ENCODE peak calls at places on chromosomes 11 and 22, in seven cellular contexts. S is adrenal gland, Y is testis, E is heart left ventricle, W is uterus, P is suprapubic skin, R is K562. I is an unnamed sample.

GRCh38 chr22:46035742-46036557 is 59.0 kb upstream of the WNT7B start:
- DNase-seq in S (peak; percentile 99), Y (peak; percentile 100), E (peak; percentile 100), W (peak; percentile 100), P (peak; percentile 99), R (peak; percentile 97), I (peak; percentile 99)

GRCh38 chr22:23685205-23685784 is 5.5 kb upstream of the RGL4 start:
- DNase-seq in S (peak; percentile 59), Y (peak; percentile 13), E (no peak), W (peak; percentile 4), P (no peak), R (peak; percentile 28), I (peak; percentile 37)

GRCh38 chr11:43556269-43556668 is 124.3 kb upstream of the HSD17B12 start:
- DNase-seq in S (no peak), Y (peak; percentile 56), E (no peak), W (no peak), P (no peak), R (no peak), I (no peak)

GRCh38 chr22:39230261-39231196 is 14.3 kb downstream of the PDGFB start:
- DNase-seq in S (no peak), Y (no peak), E (peak; percentile 40), W (no peak), P (no peak), R (no peak), I (no peak)

GRCh38 chr11:114366331-114367243 is 33.7 kb downstream of the C11orf71 start:
- DNase-seq in S (no peak), Y (no peak), E (no peak), W (no peak), P (no peak), R (no peak), I (no peak)

GRCh38 chr22:18062421-18062820 is 15.4 kb upstream of the PEX26 start:
- DNase-seq in S (no peak), Y (no peak), E (no peak), W (no peak), P (no peak), R (no peak), I (no peak)

GRCh38 chr11:933002-933820 is 7.5 kb downstream of the AP2A2 start:
- DNase-seq in S (no peak), Y (no peak), E (no peak), W (no peak), P (no peak), R (no peak), I (no peak)

GRCh38 chr11:34044664-34045485 is 6.7 kb upstream of the CAPRIN1 start:
- DNase-seq in S (peak; percentile 47), Y (no peak), E (no peak), W (no peak), P (no peak), R (peak; percentile 54), I (no peak)

GRCh38 chr11:130431806-130432205 is 3.4 kb upstream of the ADAMTS8 start:
- DNase-seq in S (no peak), Y (no peak), E (no peak), W (no peak), P (no peak), R (no peak), I (no peak)

GRCh38 chr11:65793625-65794400 is 7.0 kb downstream of the OVOL1 start:
- DNase-seq in S (no peak), Y (no peak), E (no peak), W (no peak), P (no peak), R (no peak), I (no peak)

GRCh38 chr11:48019597-48019996 is 39.2 kb downstream of the PTPRJ start:
- DNase-seq in S (no peak), Y (no peak), E (no peak), W (no peak), P (no peak), R (no peak), I (no peak)

GRCh38 chr11:48019230-48019584 is 38.8 kb downstream of the PTPRJ start:
- DNase-seq in S (no peak), Y (no peak), E (no peak), W (no peak), P (no peak), R (no peak), I (no peak)

GRCh38 chr11:48022445-48022844 is 42.1 kb downstream of the PTPRJ start:
- DNase-seq in S (no peak), Y (no peak), E (no peak), W (no peak), P (no peak), R (no peak), I (no peak)

GRCh38 chr11:48018561-48019229 is 38.3 kb downstream of the PTPRJ start:
- DNase-seq in S (no peak), Y (no peak), E (no peak), W (no peak), P (no peak), R (no peak), I (no peak)

DNA sequence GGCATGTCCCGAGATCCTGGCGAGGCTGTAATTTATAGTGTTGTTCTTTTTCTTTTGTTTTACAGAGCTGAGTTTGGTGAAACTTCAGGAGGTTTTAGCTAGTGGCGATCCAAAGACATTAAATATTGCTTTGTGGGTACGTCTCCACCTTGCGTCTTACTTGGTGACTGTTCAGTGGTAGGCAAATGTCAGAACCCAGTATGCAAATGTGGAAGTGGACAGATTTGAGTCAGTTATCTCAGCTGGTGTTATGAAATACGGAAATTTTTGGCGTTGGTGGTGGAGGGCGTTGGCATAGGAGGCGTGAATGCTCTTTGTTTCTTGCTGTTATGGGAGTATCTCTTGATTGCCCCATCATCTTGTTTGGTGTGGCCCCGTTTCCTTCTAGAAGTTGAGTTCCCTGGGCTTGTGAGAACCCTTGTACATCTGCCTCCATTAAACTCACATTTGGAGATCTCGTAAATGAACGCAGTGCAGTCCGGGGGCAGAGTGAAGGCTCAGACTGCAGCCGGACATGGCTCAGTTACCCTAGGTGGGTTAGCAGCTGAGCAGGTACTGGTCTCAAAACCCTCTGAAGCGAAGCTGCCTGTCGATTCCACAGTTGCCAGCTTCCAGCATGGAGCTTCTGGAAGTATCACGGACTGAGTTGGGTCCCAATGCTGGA is 39.9 kb downstream of the PTPRJ start:
- DNase-seq in S (no peak), Y (no peak), E (no peak), W (no peak), P (no peak), R (no peak), I (no peak)
- TF ChIP-seq POLR2A in S (no peak), Y (no peak), E (no peak), W (no peak), P (no peak), R (no peak), I (no peak)

DNA sequence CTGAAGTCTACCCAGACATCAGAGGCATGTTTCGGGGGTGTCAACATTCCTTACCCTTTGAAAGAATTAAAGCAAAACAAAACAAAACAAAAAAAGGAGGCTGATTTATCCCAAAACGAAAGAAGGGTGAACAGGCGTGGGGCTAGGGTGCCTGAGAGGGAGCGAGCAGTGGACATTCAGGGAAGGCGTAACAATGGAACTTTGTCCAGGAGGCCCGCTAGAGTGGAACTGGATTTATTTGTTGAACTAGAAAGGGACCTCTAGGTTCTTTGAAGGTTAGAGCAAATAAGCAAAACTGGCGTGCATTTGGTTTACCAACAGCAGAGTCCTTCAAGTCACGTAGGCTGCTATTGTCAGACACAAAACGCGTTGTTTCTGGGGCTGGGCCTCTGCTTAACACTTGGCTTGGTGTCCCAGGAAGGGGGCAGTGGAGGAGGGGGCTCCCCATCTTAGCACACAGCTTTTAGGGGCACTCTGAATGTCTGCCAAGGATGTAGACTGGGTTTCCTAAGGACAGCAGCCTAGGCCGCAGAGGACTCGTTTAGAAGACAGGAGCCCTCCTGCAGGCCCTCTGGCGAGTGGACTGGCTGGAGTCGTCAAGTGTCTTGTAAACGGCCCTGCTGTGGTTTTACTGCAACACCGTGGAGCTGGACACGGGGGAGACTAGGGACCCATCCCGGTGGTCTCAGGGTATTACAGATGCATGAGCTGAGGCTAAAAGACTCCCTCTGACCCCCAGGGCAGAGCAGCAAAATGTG is 203.7 kb upstream of the SORL1-AS1 start:
- DNase-seq in S (peak; percentile 20), Y (peak; percentile 23), E (no peak), W (peak; percentile 36), P (no peak), R (no peak), I (no peak)
- H3K27ac ChIP-seq in S (peak overlapping the region; percentile 80), Y (peak overlapping the region; percentile 94), E (peak overlapping the region; percentile 90), W (peak overlapping the region; percentile 97), P (peak overlapping the region; percentile 86), R (no peak overlapping the region), I (peak overlapping the region; percentile 86)

GRCh38 chr11:128323381-128323780 is 264.0 kb downstream of the ETS1 start:
- DNase-seq in S (no peak), Y (peak; percentile 42), E (peak; percentile 26), W (no peak), P (no peak), R (no peak), I (no peak)
- TF ChIP-seq CTCF in S (peak; percentile 29), Y (no peak), E (peak; percentile 21), W (no peak), P (no peak), R (no peak), I (no peak)

DNA sequence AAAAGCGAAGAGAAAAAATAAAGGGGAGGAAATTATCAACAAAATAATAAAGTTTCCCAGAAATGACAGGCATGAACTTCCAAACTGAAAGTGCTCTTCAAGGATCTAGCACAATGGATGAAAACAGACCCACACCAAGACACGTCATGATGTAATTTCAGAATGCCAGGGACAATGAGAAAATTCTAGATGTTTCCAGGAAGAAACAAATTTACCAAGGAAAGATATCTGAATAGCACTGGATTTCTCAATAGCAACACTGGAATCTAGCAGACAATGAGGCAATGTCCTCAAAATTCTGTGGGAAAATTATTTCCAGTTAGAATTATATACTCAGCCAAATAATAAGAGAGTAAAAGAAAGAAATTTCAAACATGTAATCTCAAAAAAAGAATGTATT is 46.0 kb downstream of the DENND5A start:
- DNase-seq in S (no peak), Y (no peak), E (no peak), W (no peak), P (no peak), R (no peak), I (no peak)
- TF ChIP-seq POLR2A in S (no peak), Y (no peak), E (no peak), W (no peak), P (no peak), R (no peak), I (no peak)

GRCh38 chr22:37807410-37808293 is at the start of gene GCAT:
- DNase-seq in S (peak; percentile 97), Y (peak; percentile 98), E (peak; percentile 97), W (peak; percentile 93), P (peak; percentile 98), R (peak; percentile 97), I (peak; percentile 95)
- H3K27ac ChIP-seq in S (peak within 1 kb of the TSS; percentile 54), Y (peak within 1 kb of the TSS; percentile 76), E (peak within 1 kb of the TSS; percentile 52), W (peak within 1 kb of the TSS; percentile 85), P (peak within 1 kb of the TSS; percentile 91), R (peak within 1 kb of the TSS; percentile 69), I (peak within 1 kb of the TSS; percentile 91)